ENCODE peak calls at places on chromosomes 6 and 20, in five cellular contexts. R is MM.1S, P is heart left ventricle, D is AG04450, Q is A549. Y is an unnamed sample.

GRCh38 chr6:26500102-26500501 is at the start of gene BTN1A1:
- DNase-seq in R (no peak), P (no peak), D (no peak), Q (no peak), Y (no peak)

GRCh38 chr6:40640591-40641293 is 53.6 kb upstream of the LRFN2 start:
- DNase-seq in R (no peak), P (peak; percentile 10), D (no peak), Q (no peak), Y (no peak)

GRCh38 chr20:23042270-23042669 is 7.2 kb downstream of the SSTR4 start:
- DNase-seq in R (no peak), P (no peak), D (no peak), Q (no peak), Y (no peak)

GRCh38 chr6:3390698-3391097 is 66.2 kb downstream of the SLC22A23 start:
- DNase-seq in R (no peak), P (peak; percentile 45), D (no peak), Q (no peak), Y (peak; percentile 93)

GRCh38 chr6:159169557-159170332 is 545 bp downstream of the FNDC1 start:
- DNase-seq in R (no peak), P (peak; percentile 20), D (no peak), Q (peak; percentile 25), Y (no peak)

GRCh38 chr6:48325701-48326100 is 214.7 kb upstream of the PTCHD4 start:
- DNase-seq in R (no peak), P (no peak), D (no peak), Q (no peak), Y (no peak)

GRCh38 chr6:139686308-139686707 is 311.9 kb upstream of the CITED2 start:
- DNase-seq in R (no peak), P (no peak), D (no peak), Q (no peak), Y (no peak)

GRCh38 chr6:31042801-31043200 is 32.5 kb downstream of the MUC22 start:
- DNase-seq in R (peak; percentile 28), P (peak; percentile 49), D (no peak), Q (peak; percentile 49), Y (no peak)

GRCh38 chr20:37543828-37544227 is 16.2 kb upstream of the BLCAP start:
- DNase-seq in R (no peak), P (no peak), D (no peak), Q (peak; percentile 51), Y (no peak)

GRCh38 chr6:133724726-133725125 is 164.2 kb upstream of the TCF21 start:
- DNase-seq in R (no peak), P (no peak), D (no peak), Q (no peak), Y (no peak)

GRCh38 chr6:4607793-4608192 is 168.4 kb upstream of the CDYL start:
- DNase-seq in R (no peak), P (no peak), D (no peak), Q (no peak), Y (no peak)

GRCh38 chr6:27757307-27757706 is 154.9 kb downstream of the OR2B2 start:
- DNase-seq in R (peak; percentile 24), P (no peak), D (no peak), Q (no peak), Y (peak; percentile 76)

GRCh38 chr6:116507324-116507723 is 4.1 kb upstream of the CALHM5 start:
- DNase-seq in R (no peak), P (no peak), D (no peak), Q (no peak), Y (no peak)

GRCh38 chr6:39982720-39983119 is 48.5 kb upstream of the MOCS1 start:
- DNase-seq in R (no peak), P (no peak), D (no peak), Q (no peak), Y (no peak)

GRCh38 chr6:159062564-159062945 is 17.8 kb upstream of the TAGAP start:
- DNase-seq in R (no peak), P (no peak), D (no peak), Q (no peak), Y (no peak)

GRCh38 chr6:157514659-157515496 is 133.9 kb downstream of the ZDHHC14 start:
- DNase-seq in R (no peak), P (no peak), D (no peak), Q (peak; percentile 55), Y (no peak)

GRCh38 chr20:47227119-47227518 is 129.4 kb downstream of the ZMYND8 start:
- DNase-seq in R (no peak), P (no peak), D (no peak), Q (no peak), Y (no peak)

GRCh38 chr6:108268845-108269244 is 8.0 kb upstream of the SNX3 start:
- DNase-seq in R (no peak), P (no peak), D (no peak), Q (no peak), Y (no peak)

GRCh38 chr6:148989585-148989984 is 242.8 kb downstream of the UST start:
- DNase-seq in R (no peak), P (no peak), D (no peak), Q (no peak), Y (no peak)

GRCh38 chr20:728022-728944 is 40.0 kb downstream of the SLC52A3 start:
- DNase-seq in R (no peak), P (peak; percentile 33), D (no peak), Q (peak; percentile 84), Y (peak; percentile 40)

DNA sequence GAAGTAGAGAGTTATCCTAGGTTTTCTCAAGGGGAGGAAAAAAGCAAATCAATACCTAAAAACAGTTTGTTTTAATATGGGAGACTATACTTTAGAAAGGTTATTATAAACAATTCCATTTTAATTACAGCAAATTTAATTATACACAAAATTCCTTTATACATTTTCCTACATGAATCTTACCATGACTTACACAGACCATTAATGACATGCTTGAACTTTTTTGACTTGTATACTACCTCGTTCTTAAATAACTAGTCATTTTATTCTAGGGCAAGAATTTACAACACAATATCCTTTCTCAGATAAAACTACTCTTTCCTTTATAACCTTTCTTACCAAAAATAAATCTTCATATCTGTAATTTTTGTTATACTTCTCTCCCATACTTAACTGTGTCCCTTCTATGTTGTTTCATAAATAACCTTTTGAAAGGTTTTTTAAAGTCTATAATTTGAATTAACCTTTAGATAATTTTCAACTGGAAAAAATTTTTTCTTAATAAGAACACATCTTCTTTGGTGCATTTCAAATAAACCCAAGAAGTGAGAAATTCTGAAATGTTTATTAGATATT is 729.4 kb downstream of the TENT5A start:
- DNase-seq in R (no peak), P (no peak), D (no peak), Q (no peak), Y (no peak)
- H3K9me3 ChIP-seq in R (no peaks in the 10 kb centered on the region), P (peaks cover 28% of the 10 kb centered on the region), D (peaks cover 9% of the 10 kb centered on the region), Q (no peaks in the 10 kb centered on the region), Y (peaks cover 31% of the 10 kb centered on the region)

GRCh38 chr20:31472395-31473330 is 2.3 kb downstream of the DEFB124 start:
- DNase-seq in R (no peak), P (peak; percentile 23), D (no peak), Q (no peak), Y (no peak)

GRCh38 chr20:31475472-31476312 is 604 bp downstream of the REM1 start:
- DNase-seq in R (no peak), P (no peak), D (no peak), Q (no peak), Y (no peak)

GRCh38 chr20:31474097-31474436 is 860 bp downstream of the DEFB124 start:
- DNase-seq in R (peak; percentile 27), P (no peak), D (no peak), Q (no peak), Y (no peak)

GRCh38 chr20:31475032-31475431 is at the start of the genes DEFB124 and REM1:
- DNase-seq in R (peak; percentile 26), P (peak; percentile 72), D (no peak), Q (no peak), Y (no peak)

DNA sequence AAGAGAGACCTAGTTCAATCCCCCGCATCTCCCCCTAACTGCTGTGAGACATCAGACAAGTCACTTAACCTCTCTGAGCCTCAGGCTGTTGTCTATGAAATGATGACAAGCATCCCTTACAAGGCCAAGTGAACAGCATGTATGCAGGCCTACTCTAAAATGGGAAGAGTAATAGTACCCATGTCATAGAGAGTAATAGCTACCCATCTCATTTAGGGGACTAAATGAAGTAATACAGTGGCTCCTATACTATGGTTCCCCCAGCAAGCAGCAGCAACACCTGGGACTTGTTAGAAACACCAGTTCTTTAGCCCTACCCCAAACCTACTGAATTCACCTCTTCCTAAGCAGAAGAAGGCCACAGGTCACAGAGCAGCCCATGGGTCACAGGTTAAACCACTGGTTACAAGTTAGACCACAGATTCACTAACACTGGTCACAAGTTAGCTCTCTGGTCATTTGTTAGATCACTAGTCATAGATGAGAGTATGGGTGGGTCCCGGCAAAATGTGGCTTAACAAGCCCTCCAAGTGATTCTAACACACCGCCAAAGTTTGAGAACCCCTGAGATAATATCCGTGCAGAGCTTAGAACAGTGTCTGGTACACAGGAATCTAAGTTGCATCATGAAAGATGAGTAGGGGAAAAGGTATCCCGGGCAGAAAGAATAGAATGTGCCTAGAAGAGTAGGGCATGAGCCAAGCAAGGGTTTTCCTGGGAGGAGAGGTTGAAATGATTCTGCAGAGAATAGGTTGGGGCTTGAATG is 1.4 kb downstream of the DEFB124 start:
- DNase-seq in R (no peak), P (no peak), D (no peak), Q (no peak), Y (no peak)
- H3K9me3 ChIP-seq in R (no peaks in the 10 kb centered on the region), P (no peaks in the 10 kb centered on the region), D (no peaks in the 10 kb centered on the region), Q (no peaks in the 10 kb centered on the region), Y (no peaks in the 10 kb centered on the region)

GRCh38 chr6:58290177-58290576 is 972.7 kb downstream of the PRIM2 start:
- DNase-seq in R (no peak), P (no peak), D (no peak), Q (no peak), Y (no peak)
- H3K9me3 ChIP-seq in R (no peaks in the 10 kb centered on the region), P (no peaks in the 10 kb centered on the region), D (no peaks in the 10 kb centered on the region), Q (no peaks in the 10 kb centered on the region), Y (peaks cover 27% of the 10 kb centered on the region)

GRCh38 chr6:155347800-155348199 is 33.5 kb upstream of the TFB1M start:
- DNase-seq in R (no peak), P (no peak), D (no peak), Q (no peak), Y (no peak)

GRCh38 chr6:155349956-155350355 is 35.7 kb upstream of the TFB1M start:
- DNase-seq in R (no peak), P (no peak), D (no peak), Q (no peak), Y (no peak)

GRCh38 chr6:155346957-155347356 is 32.7 kb upstream of the TFB1M start:
- DNase-seq in R (no peak), P (no peak), D (no peak), Q (no peak), Y (no peak)

GRCh38 chr6:155351273-155352129 is 37.2 kb upstream of the TFB1M start:
- DNase-seq in R (peak; percentile 13), P (no peak), D (no peak), Q (no peak), Y (no peak)

DNA sequence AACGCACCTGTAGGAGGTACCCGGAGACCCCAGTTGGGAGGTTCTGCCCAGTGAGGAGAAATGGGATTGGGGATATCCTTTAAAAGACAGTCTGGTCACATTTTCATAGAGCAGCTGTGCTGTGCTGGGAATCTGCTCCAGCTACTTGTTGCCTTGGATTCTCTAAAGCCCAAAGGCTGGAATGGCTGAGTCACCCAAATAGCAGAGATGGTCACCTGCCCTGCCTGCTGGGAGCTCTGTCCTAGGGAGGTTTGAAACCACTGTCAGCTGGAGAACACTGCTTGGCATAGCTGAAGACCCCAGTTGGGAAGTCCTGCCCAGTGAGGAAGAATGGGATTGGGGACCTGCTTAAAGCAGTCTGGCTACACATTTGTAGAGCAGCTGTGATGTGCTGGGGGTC is 34.8 kb upstream of the TFB1M start:
- DNase-seq in R (no peak), P (no peak), D (peak; percentile 13), Q (no peak), Y (no peak)
- H3K9me3 ChIP-seq in R (no peaks in the 10 kb centered on the region), P (peaks cover 45% of the 10 kb centered on the region), D (no peaks in the 10 kb centered on the region), Q (peaks cover 15% of the 10 kb centered on the region), Y (peaks cover 9% of the 10 kb centered on the region)

Y was measured in mucosa of descending colon.